ENCODE peak calls at places on chromosomes 7 and 10, in seven cellular contexts. C is fibroblast of lung; O is CD8-positive, alpha-beta memory T cell; Z is RKO; M is epithelial cell of esophagus; I is fibroblast of pulmonary artery; D is erythroblast. K is an unnamed sample.

GRCh38 chr10:130873636-130874035 is 437.9 kb downstream of the TCERG1L start:
- DNase-seq in C (no peak), O (no peak), Z (no peak), M (no peak), I (no peak), D (no peak), K (no peak)

GRCh38 chr7:151631968-151632749 is 112.5 kb upstream of the RHEB start:
- DNase-seq in C (peak), O (peak), Z (peak), M (peak), I (peak), D (peak), K (peak)

GRCh38 chr10:88968316-88968882 is 15.8 kb upstream of the ACTA2 start:
- DNase-seq in C (no peak), O (no peak), Z (no peak), M (no peak), I (no peak), D (no peak), K (no peak)

GRCh38 chr10:47036771-47037170 is 125.5 kb downstream of the PTPN20 start:
- DNase-seq in C (no peak), O (no peak), Z (no peak), M (no peak), I (no peak), D (no peak), K (no peak)

GRCh38 chr7:95881597-95881996 is 109.2 kb downstream of the DYNC1I1 start:
- DNase-seq in C (no peak), O (no peak), Z (no peak), M (no peak), I (no peak), D (no peak), K (no peak)

GRCh38 chr7:21767300-21767900 is 178.3 kb downstream of the CDCA7L start:
- DNase-seq in C (peak), O (no peak), Z (peak), M (peak), I (peak), D (peak), K (peak)

GRCh38 chr7:137992738-137993394 is 9.0 kb downstream of the CREB3L2 start:
- DNase-seq in C (peak), O (no peak), Z (peak), M (peak), I (peak), D (peak), K (no peak)

GRCh38 chr10:73931767-73932624 is 21.1 kb downstream of the PLAU start:
- DNase-seq in C (no peak), O (peak), Z (no peak), M (peak), I (no peak), D (no peak), K (peak)

GRCh38 chr10:113620486-113620885 is 43.4 kb downstream of the NRAP start:
- DNase-seq in C (no peak), O (no peak), Z (no peak), M (no peak), I (no peak), D (no peak), K (no peak)

GRCh38 chr10:100811261-100811660 is 65.9 kb downstream of the PAX2 start:
- DNase-seq in C (no peak), O (no peak), Z (no peak), M (no peak), I (no peak), D (no peak), K (no peak)

GRCh38 chr7:7554021-7554432 is 12.7 kb upstream of the MIOS start:
- DNase-seq in C (peak), O (no peak), Z (no peak), M (no peak), I (peak), D (no peak), K (no peak)

GRCh38 chr10:48551796-48552591 is 52.9 kb downstream of the ARHGAP22 start:
- DNase-seq in C (peak), O (no peak), Z (peak), M (peak), I (peak), D (no peak), K (peak)

GRCh38 chr7:120780938-120781337 is 77.0 kb downstream of the TSPAN12 start:
- DNase-seq in C (no peak), O (no peak), Z (no peak), M (no peak), I (no peak), D (no peak), K (no peak)